ENCODE peak calls at places on chromosome 20, in seven cellular contexts. S is iris pigment epithelial cell; M is NCI-H748 treated with DMSO at 0.1 percent for 48 hours; E is activated CD4-positive, alpha-beta T cell treated with anti-CD3 and anti-CD28 coated beads, Interleukin-2, amount 50 U/mL, for 1 hour; V is activated T-helper 1 cell treated with anti-CD3 and anti-CD28 coated beads, Interleukin-2, amount 50 U/mL, for 16 hours; W is colonic mucosa; Q is left colon. A is an unnamed sample.
A peak's percentile ranks its signal among the peaks of the same experiment; 100 is the strongest.

GRCh38 chr20:35618372-35619131 is 2.9 kb downstream of the SPAG4 start:
- DNase-seq in W (peak; percentile 44), Q (peak; percentile 37), V (no peak), S (peak; percentile 48), E (no peak), M (peak; percentile 24), A (peak; percentile 31)

GRCh38 chr20:49388790-49389189 is 93.7 kb downstream of the KCNB1 start:
- DNase-seq in M (no peak), W (no peak), Q (no peak), V (no peak), S (no peak), E (no peak), A (no peak)

GRCh38 chr20:53949319-53949839 is 121.0 kb downstream of the BCAS1 start:
- DNase-seq in Q (peak; percentile 50), W (no peak), E (peak; percentile 69), S (peak; percentile 89), V (peak; percentile 37), M (no peak), A (peak; percentile 63)

GRCh38 chr20:64101731-64102621 is 5.4 kb downstream of the NPBWR2 start:
- DNase-seq in E (peak; percentile 72), V (peak; percentile 44), S (no peak), W (no peak), Q (peak; percentile 62), M (peak; percentile 6), A (peak; percentile 21)

GRCh38 chr20:4038047-4038459 is 22.7 kb upstream of the RNF24 start:
- DNase-seq in M (no peak), W (peak; percentile 69), E (peak; percentile 75), S (peak; percentile 75), V (peak; percentile 55), Q (peak; percentile 63), A (no peak)

GRCh38 chr20:49697071-49697470 is 16.6 kb downstream of the B4GALT5 start:
- DNase-seq in S (no peak), W (peak; percentile 68), Q (peak; percentile 64), V (no peak), M (no peak), E (no peak), A (no peak)

GRCh38 chr20:59253779-59254319 is 46.6 kb upstream of the EDN3 start:
- DNase-seq in W (no peak), V (no peak), Q (no peak), E (peak; percentile 24), S (no peak), M (no peak), A (no peak)

GRCh38 chr20:3908667-3909066 is 19.5 kb downstream of the PANK2 start:
- DNase-seq in S (no peak), Q (no peak), W (no peak), M (no peak), V (no peak), E (no peak), A (no peak)

GRCh38 chr20:47859255-47859654 is 74.0 kb upstream of the SULF2 start:
- DNase-seq in Q (no peak), V (no peak), M (no peak), E (no peak), S (no peak), W (no peak), A (no peak)

GRCh38 chr20:36926653-36927200 is 24.8 kb downstream of the SAMHD1 start:
- DNase-seq in S (no peak), M (no peak), Q (no peak), V (no peak), W (no peak), E (no peak), A (no peak)

GRCh38 chr20:58213112-58213511 is 15.3 kb downstream of the ANKRD60 start:
- DNase-seq in M (peak; percentile 9), Q (no peak), E (no peak), W (no peak), V (no peak), S (no peak), A (no peak)

GRCh38 chr20:63102720-63103375 is 96.1 kb upstream of the BHLHE23 start:
- DNase-seq in V (peak; percentile 39), M (no peak), S (peak; percentile 64), W (peak; percentile 36), E (peak; percentile 70), Q (peak; percentile 46), A (no peak)

GRCh38 chr20:56249244-56249955 is 868 bp downstream of the MC3R start:
- DNase-seq in E (no peak), S (peak; percentile 2), V (no peak), W (peak; percentile 23), M (peak; percentile 1), Q (peak; percentile 36), A (no peak)

GRCh38 chr20:31602779-31603441 is 2.2 kb upstream of the ID1 start:
- DNase-seq in S (peak; percentile 89), W (no peak), Q (no peak), M (no peak), E (peak; percentile 22), V (no peak), A (peak; percentile 44)

GRCh38 chr20:19976595-19977372 is 40.4 kb upstream of the NAA20 start:
- DNase-seq in Q (no peak), V (no peak), S (peak; percentile 91), W (no peak), M (no peak), E (no peak), A (peak; percentile 49)

A was measured in endothelial cell of umbilical vein.